ENCODE peak calls at places on chromosomes 6 and 20, in four cellular contexts. G is CD4-positive, alpha-beta memory T cell; J is activated CD4-positive, alpha-beta T cell treated with anti-CD3 and anti-CD28 coated beads, Interleukin-2, amount 10 ng/mL, durations not matched to agents 7 days and 5 days; V is PC-3. S is an unnamed sample.

GRCh38 chr6:159623156-159623555 is 69.9 kb downstream of the SOD2 start:
- DNase-seq in V (no peak), J (no peak), G (no peak), S (no peak)

GRCh38 chr6:26198626-26199056 is 111.4 kb downstream of the HFE start:
- DNase-seq in V (no peak), J (no peak), G (no peak), S (peak; percentile 49)

GRCh38 chr20:37379967-37380828 is 34.3 kb downstream of the SRC start:
- DNase-seq in G (no peak), V (peak; percentile 81), J (no peak), S (no peak)

GRCh38 chr6:152129606-152130249 is 322.2 kb downstream of the ESR1 start:
- DNase-seq in V (no peak), G (no peak), J (no peak), S (no peak)

GRCh38 chr20:39010496-39010895 is 48.4 kb downstream of the DHX35 start:
- DNase-seq in J (no peak), V (no peak), G (no peak), S (no peak)

GRCh38 chr6:28005975-28006374 is 48.9 kb downstream of the OR2B6 start:
- DNase-seq in G (no peak), V (no peak), J (no peak), S (no peak)

GRCh38 chr20:16387661-16388060 is 185.6 kb downstream of the KIF16B start:
- DNase-seq in J (no peak), G (no peak), V (no peak), S (no peak)

GRCh38 chr6:15396808-15397207 is 150.9 kb downstream of the JARID2 start:
- DNase-seq in G (no peak), V (no peak), J (no peak), S (no peak)

GRCh38 chr6:88983532-88983931 is 20.1 kb upstream of the RNGTT start:
- DNase-seq in G (no peak), V (peak; percentile 45), J (no peak), S (peak; percentile 54)

GRCh38 chr6:118086189-118086588 is 179.1 kb downstream of the SLC35F1 start:
- DNase-seq in G (no peak), J (no peak), V (no peak), S (no peak)

GRCh38 chr6:125984311-125984710 is 2.0 kb upstream of the TRMT11 start:
- DNase-seq in G (no peak), V (no peak), J (no peak), S (no peak)

GRCh38 chr6:15776458-15776980 is 113.7 kb upstream of the DTNBP1 start:
- DNase-seq in G (no peak), V (peak; percentile 34), J (no peak), S (no peak)

GRCh38 chr6:43254846-43255245 is 11.6 kb downstream of the TTBK1 start:
- DNase-seq in V (no peak), J (no peak), G (no peak), S (no peak)

GRCh38 chr6:108562503-108562993 is 1.8 kb downstream of the FOXO3 start:
- DNase-seq in V (peak; percentile 71), J (no peak), G (no peak), S (peak; percentile 91)